ENCODE peak calls at places on chromosomes 11 and 22, in four cellular contexts. One of them, this sample, is unnamed.

GRCh38 chr11:63520606-63521170 is 14.8 kb downstream of the LGALS12 start:
- DNase-seq in IMR-90: peak; percentile 17
- DNase-seq in CD4-positive, alpha-beta T cell: no peak
- DNase-seq in coronary artery: no peak
- DNase-seq in this sample: no peak

GRCh38 chr22:19527861-19528417 is 3.7 kb upstream of the CLDN5 start:
- DNase-seq in coronary artery: no peak
- DNase-seq in IMR-90: peak; percentile 38
- DNase-seq in CD4-positive, alpha-beta T cell: no peak
- DNase-seq in this sample: no peak

GRCh38 chr22:50608996-50609395 is 8.4 kb downstream of the MAPK8IP2 start:
- DNase-seq in IMR-90: no peak
- DNase-seq in coronary artery: no peak
- DNase-seq in CD4-positive, alpha-beta T cell: no peak
- DNase-seq in this sample: no peak

GRCh38 chr11:61042961-61043540 is 59.2 kb upstream of the CD5 start:
- DNase-seq in CD4-positive, alpha-beta T cell: no peak
- DNase-seq in coronary artery: no peak
- DNase-seq in IMR-90: no peak
- DNase-seq in this sample: no peak

GRCh38 chr11:11931461-11932055 is 76.9 kb downstream of the DKK3 start:
- DNase-seq in CD4-positive, alpha-beta T cell: no peak
- DNase-seq in IMR-90: peak; percentile 74
- DNase-seq in coronary artery: no peak
- DNase-seq in this sample: no peak

GRCh38 chr11:64306876-64307622 is 1.7 kb downstream of the ESRRA start:
- DNase-seq in CD4-positive, alpha-beta T cell: no peak
- DNase-seq in IMR-90: no peak
- DNase-seq in coronary artery: no peak
- DNase-seq in this sample: peak; percentile 25

GRCh38 chr22:37607912-37608476 is 640 bp upstream of the GGA1 start:
- DNase-seq in CD4-positive, alpha-beta T cell: no peak
- DNase-seq in coronary artery: peak; percentile 75
- DNase-seq in IMR-90: no peak
- DNase-seq in this sample: no peak

GRCh38 chr22:33873186-33873585 is 47.1 kb downstream of the LARGE1 start:
- DNase-seq in coronary artery: no peak
- DNase-seq in IMR-90: no peak
- DNase-seq in CD4-positive, alpha-beta T cell: no peak
- DNase-seq in this sample: no peak

GRCh38 chr11:19918302-19919049 is 205.8 kb downstream of the NAV2 start:
- DNase-seq in CD4-positive, alpha-beta T cell: no peak
- DNase-seq in IMR-90: no peak
- DNase-seq in coronary artery: no peak
- DNase-seq in this sample: no peak

GRCh38 chr11:66188580-66188979 is 79.9 kb upstream of the RAB1B start:
- DNase-seq in IMR-90: peak; percentile 85
- DNase-seq in coronary artery: no peak
- DNase-seq in CD4-positive, alpha-beta T cell: no peak
- DNase-seq in this sample: no peak

GRCh38 chr11:19597194-19597593 is 115.4 kb upstream of the NAV2 start:
- DNase-seq in coronary artery: peak; percentile 33
- DNase-seq in IMR-90: peak; percentile 85
- DNase-seq in CD4-positive, alpha-beta T cell: no peak
- DNase-seq in this sample: no peak

GRCh38 chr22:35742342-35743100 is 24.8 kb downstream of the APOL5 start:
- DNase-seq in IMR-90: peak; percentile 81
- DNase-seq in coronary artery: no peak
- DNase-seq in CD4-positive, alpha-beta T cell: no peak
- DNase-seq in this sample: no peak
- H3K27ac ChIP-seq in IMR-90: no peak overlapping the region
- H3K27ac ChIP-seq in coronary artery: no peak overlapping the region
- H3K27ac ChIP-seq in CD4-positive, alpha-beta T cell: no peak overlapping the region
- H3K27ac ChIP-seq in this sample: no peak overlapping the region

DNA sequence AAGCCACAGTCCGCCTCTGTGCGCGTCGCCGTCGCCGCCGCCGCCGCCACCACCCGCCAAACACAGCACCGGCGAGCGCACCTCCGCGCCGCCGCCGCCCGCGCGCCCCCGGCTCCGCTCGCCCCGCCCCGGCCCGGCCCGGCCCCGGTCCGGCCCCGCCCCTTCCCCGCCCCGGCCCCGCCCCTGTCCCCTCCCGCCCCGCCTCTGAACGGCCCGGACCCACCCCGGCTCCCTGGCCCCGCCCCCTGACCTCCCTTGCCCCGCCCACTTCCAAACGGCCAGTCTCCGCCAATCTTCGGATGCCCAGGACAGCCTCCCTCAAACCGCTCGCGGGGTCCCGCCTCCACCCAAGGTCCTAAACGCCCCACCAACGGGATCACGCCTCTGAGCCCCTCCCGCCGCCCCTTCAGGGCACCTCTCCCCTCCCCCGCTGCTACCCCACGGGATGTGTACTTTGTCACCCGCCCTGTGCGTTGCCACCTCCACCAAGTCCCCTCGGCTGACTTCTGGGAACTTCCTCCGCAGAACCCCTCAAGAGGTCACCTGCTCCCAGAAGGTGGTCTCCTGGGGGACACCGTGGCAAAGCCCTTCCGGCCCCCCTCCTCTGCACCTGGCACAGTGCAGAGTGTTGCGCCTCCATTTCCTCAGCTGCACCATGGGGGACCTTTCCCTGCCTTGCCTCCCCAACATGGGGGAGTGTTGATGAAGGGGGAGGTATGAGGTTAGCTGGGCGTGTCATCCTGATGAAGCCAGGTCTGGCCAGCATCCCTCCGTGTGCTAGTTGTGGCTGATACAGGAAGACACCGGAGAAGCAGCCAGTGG is at the start of gene KIAA0930:
- DNase-seq in IMR-90: peak; percentile 68
- DNase-seq in CD4-positive, alpha-beta T cell: peak; percentile 71
- DNase-seq in coronary artery: peak; percentile 90
- DNase-seq in this sample: peak; percentile 48
- H3K27ac ChIP-seq in IMR-90: peak within 1 kb of the TSS; percentile 15
- H3K27ac ChIP-seq in CD4-positive, alpha-beta T cell: peak within 1 kb of the TSS; percentile 52
- H3K27ac ChIP-seq in coronary artery: peak within 1 kb of the TSS; percentile 80
- H3K27ac ChIP-seq in this sample: peak within 1 kb of the TSS; percentile 74

GRCh38 chr11:10655931-10656576 is 37.5 kb downstream of the IRAG1 start:
- DNase-seq in CD4-positive, alpha-beta T cell: no peak
- DNase-seq in coronary artery: no peak
- DNase-seq in IMR-90: no peak
- DNase-seq in this sample: no peak

GRCh38 chr11:10651579-10652361 is 41.8 kb downstream of the IRAG1 start:
- DNase-seq in CD4-positive, alpha-beta T cell: no peak
- DNase-seq in IMR-90: no peak
- DNase-seq in coronary artery: no peak
- DNase-seq in this sample: no peak

GRCh38 chr11:10655227-10655626 is 38.3 kb downstream of the IRAG1 start:
- DNase-seq in coronary artery: no peak
- DNase-seq in IMR-90: no peak
- DNase-seq in CD4-positive, alpha-beta T cell: no peak
- DNase-seq in this sample: no peak

GRCh38 chr11:10653242-10653641 is 40.3 kb downstream of the IRAG1 start:
- DNase-seq in coronary artery: no peak
- DNase-seq in IMR-90: no peak
- DNase-seq in CD4-positive, alpha-beta T cell: no peak
- DNase-seq in this sample: no peak

GRCh38 chr11:10654211-10655150 is 39.1 kb downstream of the IRAG1 start:
- DNase-seq in coronary artery: no peak
- DNase-seq in IMR-90: peak; percentile 67
- DNase-seq in CD4-positive, alpha-beta T cell: peak; percentile 20
- DNase-seq in this sample: no peak
- H3K27ac ChIP-seq in coronary artery: peak overlapping the region; percentile 93
- H3K27ac ChIP-seq in IMR-90: peak overlapping the region; percentile 29
- H3K27ac ChIP-seq in CD4-positive, alpha-beta T cell: no peak overlapping the region
- H3K27ac ChIP-seq in this sample: no peak overlapping the region

GRCh38 chr11:86484795-86485166 is 110.1 kb downstream of the CCDC81 start:
- DNase-seq in IMR-90: no peak
- DNase-seq in CD4-positive, alpha-beta T cell: no peak
- DNase-seq in coronary artery: peak; percentile 9
- DNase-seq in this sample: no peak
- H3K27ac ChIP-seq in IMR-90: no peak overlapping the region
- H3K27ac ChIP-seq in CD4-positive, alpha-beta T cell: no peak overlapping the region
- H3K27ac ChIP-seq in coronary artery: peak overlapping the region; percentile 85
- H3K27ac ChIP-seq in this sample: no peak overlapping the region

GRCh38 chr11:104912102-104912501 is 13.8 kb upstream of the CASP12 start:
- DNase-seq in CD4-positive, alpha-beta T cell: no peak
- DNase-seq in IMR-90: no peak
- DNase-seq in coronary artery: no peak
- DNase-seq in this sample: no peak

GRCh38 chr11:104918113-104918824 is 20.0 kb upstream of the CASP12 start:
- DNase-seq in CD4-positive, alpha-beta T cell: no peak
- DNase-seq in IMR-90: peak; percentile 93
- DNase-seq in coronary artery: no peak
- DNase-seq in this sample: no peak

GRCh38 chr11:104916442-104916841 is 18.2 kb upstream of the CASP12 start:
- DNase-seq in IMR-90: peak; percentile 56
- DNase-seq in coronary artery: no peak
- DNase-seq in CD4-positive, alpha-beta T cell: no peak
- DNase-seq in this sample: no peak

DNA sequence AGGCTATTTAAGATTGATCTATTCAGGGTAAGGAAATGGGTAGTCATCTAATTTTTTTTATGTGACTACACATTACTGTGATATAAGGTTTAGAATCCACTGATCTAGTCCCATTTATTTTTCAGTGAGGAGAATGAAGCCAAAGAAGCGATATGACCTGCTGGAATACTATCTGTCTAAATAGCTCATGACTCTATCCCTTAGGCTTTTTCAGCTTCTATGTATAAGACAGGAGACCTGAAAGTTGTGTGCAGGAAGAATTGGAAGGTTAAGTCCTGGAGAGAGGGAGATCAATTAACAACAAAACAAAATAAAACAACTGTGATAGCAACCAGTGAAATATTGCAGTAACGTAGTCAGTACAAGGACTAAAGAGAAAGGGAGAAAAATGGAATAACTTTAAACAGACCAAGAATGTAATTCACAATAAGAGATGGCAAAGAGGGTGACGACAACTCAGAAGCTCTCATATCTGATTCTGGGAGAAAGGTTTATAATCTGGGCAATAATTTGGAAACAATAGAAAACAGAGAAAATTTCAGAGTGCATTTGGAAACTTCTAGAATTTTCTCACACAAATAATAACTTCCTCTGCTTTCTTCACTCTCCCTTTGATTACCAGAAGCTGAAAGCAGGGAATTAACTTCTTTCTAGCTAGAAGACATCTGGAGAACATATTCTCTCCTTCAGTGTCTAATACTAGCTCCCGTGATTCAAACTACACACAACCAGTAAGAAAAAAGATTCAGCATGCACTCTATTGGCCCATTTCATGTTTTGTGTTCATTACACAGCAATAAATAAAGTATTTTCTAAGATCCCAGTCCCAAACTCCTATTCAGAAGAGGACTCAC is 19.2 kb upstream of the CASP12 start:
- DNase-seq in IMR-90: no peak
- DNase-seq in coronary artery: no peak
- DNase-seq in CD4-positive, alpha-beta T cell: no peak
- DNase-seq in this sample: no peak
- H3K27ac ChIP-seq in IMR-90: no peak overlapping the region
- H3K27ac ChIP-seq in coronary artery: peak overlapping the region; percentile 50
- H3K27ac ChIP-seq in CD4-positive, alpha-beta T cell: peak overlapping the region; percentile 55
- H3K27ac ChIP-seq in this sample: no peak overlapping the region

DNA sequence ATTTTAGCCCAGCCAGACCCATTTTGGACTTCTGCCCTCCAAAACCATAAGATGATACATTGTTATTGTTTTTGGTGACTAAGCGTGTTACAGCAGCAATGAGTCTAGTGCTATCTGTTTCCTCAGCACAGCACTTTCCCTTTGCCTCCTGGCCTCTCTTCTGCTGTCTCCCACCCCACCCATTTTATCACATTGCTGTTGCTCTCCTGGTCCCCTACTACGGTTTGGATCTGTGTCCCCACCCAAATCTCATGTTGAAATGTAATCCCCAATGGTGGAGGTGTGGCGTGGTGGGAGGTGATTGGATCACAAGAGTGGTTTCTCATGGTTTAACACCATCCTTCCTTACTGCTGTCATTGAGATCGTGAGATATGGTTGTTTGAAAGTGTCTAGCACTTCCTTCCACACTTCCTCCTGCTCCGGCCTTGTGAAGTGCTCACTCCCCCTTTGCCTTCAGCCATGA is 59.8 kb upstream of the CD82 start:
- DNase-seq in IMR-90: peak; percentile 61
- DNase-seq in CD4-positive, alpha-beta T cell: no peak
- DNase-seq in coronary artery: no peak
- DNase-seq in this sample: no peak
- H3K27ac ChIP-seq in IMR-90: no peak overlapping the region
- H3K27ac ChIP-seq in CD4-positive, alpha-beta T cell: no peak overlapping the region
- H3K27ac ChIP-seq in coronary artery: no peak overlapping the region
- H3K27ac ChIP-seq in this sample: no peak overlapping the region

GRCh38 chr22:40741116-40741515 is 61.8 kb downstream of the MCHR1 start:
- DNase-seq in coronary artery: no peak
- DNase-seq in CD4-positive, alpha-beta T cell: no peak
- DNase-seq in IMR-90: no peak
- DNase-seq in this sample: no peak

GRCh38 chr22:40743740-40744139 is 64.5 kb downstream of the MCHR1 start:
- DNase-seq in IMR-90: no peak
- DNase-seq in coronary artery: no peak
- DNase-seq in CD4-positive, alpha-beta T cell: no peak
- DNase-seq in this sample: no peak

GRCh38 chr22:40733919-40734318 is 54.6 kb downstream of the MCHR1 start:
- DNase-seq in IMR-90: no peak
- DNase-seq in CD4-positive, alpha-beta T cell: no peak
- DNase-seq in coronary artery: no peak
- DNase-seq in this sample: no peak

GRCh38 chr22:40739723-40740122 is 60.4 kb downstream of the MCHR1 start:
- DNase-seq in CD4-positive, alpha-beta T cell: no peak
- DNase-seq in coronary artery: no peak
- DNase-seq in IMR-90: no peak
- DNase-seq in this sample: no peak
- H3K27ac ChIP-seq in CD4-positive, alpha-beta T cell: no peak overlapping the region
- H3K27ac ChIP-seq in coronary artery: no peak overlapping the region
- H3K27ac ChIP-seq in IMR-90: no peak overlapping the region
- H3K27ac ChIP-seq in this sample: no peak overlapping the region

GRCh38 chr11:31366795-31367194 is 2.7 kb downstream of the DCDC1 start:
- DNase-seq in CD4-positive, alpha-beta T cell: no peak
- DNase-seq in IMR-90: no peak
- DNase-seq in coronary artery: no peak
- DNase-seq in this sample: no peak

GRCh38 chr11:31369348-31370329 is at the start of the genes DCDC1 and DNAJC24:
- DNase-seq in CD4-positive, alpha-beta T cell: peak; percentile 90
- DNase-seq in IMR-90: peak; percentile 91
- DNase-seq in coronary artery: peak; percentile 91
- DNase-seq in this sample: peak; percentile 87
- H3K27ac ChIP-seq in CD4-positive, alpha-beta T cell: peak within 1 kb of the TSS; percentile 56
- H3K27ac ChIP-seq in IMR-90: peak within 1 kb of the TSS; percentile 69
- H3K27ac ChIP-seq in coronary artery: peak within 1 kb of the TSS; percentile 83
- H3K27ac ChIP-seq in this sample: peak within 1 kb of the TSS; percentile 77

GRCh38 chr22:31274017-31274416 is 18.3 kb downstream of the PIK3IP1 start:
- DNase-seq in CD4-positive, alpha-beta T cell: no peak
- DNase-seq in coronary artery: no peak
- DNase-seq in IMR-90: no peak
- DNase-seq in this sample: no peak
- H3K27ac ChIP-seq in CD4-positive, alpha-beta T cell: no peak overlapping the region
- H3K27ac ChIP-seq in coronary artery: no peak overlapping the region
- H3K27ac ChIP-seq in IMR-90: no peak overlapping the region
- H3K27ac ChIP-seq in this sample: no peak overlapping the region

This sample was measured in substantia nigra.